ENCODE peak calls at places on chromosomes 4 and X, in nine cellular contexts. N is hypothalamus; D is stimulated activated CD4-positive, alpha-beta T cell treated with anti-CD3 and anti-CD28 coated beads, Interleukin-15, amount 100 ng/mL, for 24 hours; Y is fibroblast of lung; I is AG09319; P is lung; X is astrocyte of the hippocampus; T is NCI-H146; A is ACHN. C is an unnamed sample.

GRCh38 chr4:7798215-7798995 is 141.3 kb downstream of the AFAP1 start:
- DNase-seq in N (no peak), D (no peak), Y (peak), I (no peak), P (no peak), X (no peak), T (no peak), A (no peak), C (no peak)

GRCh38 chrX:41912922-41913321 is 10.4 kb downstream of the CASK start:
- DNase-seq in N (no peak), D (no peak), Y (no peak), I (no peak), P (no peak), X (peak), T (no peak), A (peak), C (no peak)

GRCh38 chrX:97527725-97528124 is 644.0 kb downstream of the RPA4 start:
- DNase-seq in N (no peak), D (no peak), Y (no peak), I (no peak), P (no peak), X (no peak), T (no peak), A (no peak), C (no peak)

GRCh38 chrX:146264763-146265375 is 447.2 kb downstream of the SLITRK2 start:
- DNase-seq in N (no peak), D (no peak), Y (no peak), I (no peak), P (no peak), X (no peak), T (no peak), A (no peak), C (no peak)

GRCh38 chr4:48483777-48484493 is 792 bp downstream of the SLC10A4 start:
- DNase-seq in N (no peak), D (peak), Y (no peak), I (no peak), P (no peak), X (peak), T (no peak), A (no peak), C (no peak)

GRCh38 chr4:65416875-65417274 is 253.4 kb downstream of the EPHA5 start:
- DNase-seq in N (no peak), D (no peak), Y (no peak), I (no peak), P (no peak), X (peak), T (peak), A (no peak), C (no peak)

GRCh38 chrX:107448625-107449468 is 605 bp upstream of the FRMPD3 start:
- DNase-seq in N (peak), D (peak), Y (no peak), I (no peak), P (no peak), X (peak), T (peak), A (no peak), C (no peak)

GRCh38 chr4:87118826-87119225 is 101.6 kb downstream of the KLHL8 start:
- DNase-seq in N (no peak), D (no peak), Y (peak), I (no peak), P (no peak), X (peak), T (no peak), A (peak), C (no peak)

GRCh38 chr4:3613980-3614730 is 81.9 kb upstream of the LRPAP1 start:
- DNase-seq in N (no peak), D (no peak), Y (no peak), I (no peak), P (no peak), X (peak), T (no peak), A (no peak), C (no peak)

GRCh38 chr4:5222951-5223350 is 171.7 kb downstream of the STK32B start:
- DNase-seq in N (no peak), D (no peak), Y (no peak), I (no peak), P (no peak), X (no peak), T (no peak), A (no peak), C (no peak)

GRCh38 chr4:25792200-25792791 is 70.5 kb downstream of the SEL1L3 start:
- DNase-seq in N (no peak), D (peak), Y (no peak), I (no peak), P (peak), X (no peak), T (peak), A (peak), C (no peak)

GRCh38 chr4:4415107-4415805 is 28.4 kb downstream of the NSG1 start:
- DNase-seq in N (no peak), D (no peak), Y (no peak), I (no peak), P (no peak), X (no peak), T (no peak), A (no peak), C (no peak)

GRCh38 chrX:107123750-107124149 is 5.1 kb upstream of the RBM41 start:
- DNase-seq in N (no peak), D (no peak), Y (no peak), I (no peak), P (no peak), X (no peak), T (no peak), A (no peak), C (no peak)

GRCh38 chrX:146055733-146056132 is 238.1 kb downstream of the SLITRK2 start:
- DNase-seq in N (no peak), D (no peak), Y (no peak), I (no peak), P (no peak), X (no peak), T (no peak), A (no peak), C (no peak)

GRCh38 chrX:26192204-26192603 is at the start of gene MAGEB6:
- DNase-seq in N (no peak), D (no peak), Y (no peak), I (no peak), P (no peak), X (no peak), T (no peak), A (no peak), C (no peak)

GRCh38 chr4:102663073-102663472 is 97.7 kb downstream of the MANBA start:
- DNase-seq in N (no peak), D (no peak), Y (peak), I (no peak), P (no peak), X (peak), T (no peak), A (no peak), C (peak)

GRCh38 chr4:174358823-174359222 is 75.1 kb downstream of the CEP44 start:
- DNase-seq in N (no peak), D (no peak), Y (peak), I (no peak), P (no peak), X (peak), T (no peak), A (peak), C (peak)

GRCh38 chr4:2643555-2643954 is 107.1 kb downstream of the FAM193A start:
- DNase-seq in N (no peak), D (no peak), Y (no peak), I (no peak), P (no peak), X (no peak), T (no peak), A (no peak), C (no peak)

GRCh38 chr4:149845643-149846208 is 30.1 kb upstream of the IQCM start:
- DNase-seq in N (no peak), D (no peak), Y (no peak), I (no peak), P (no peak), X (no peak), T (no peak), A (no peak), C (no peak)

GRCh38 chrX:31483336-31483735 is 411.5 kb upstream of the FTHL17 start:
- DNase-seq in N (no peak), D (no peak), Y (peak), I (no peak), P (no peak), X (peak), T (no peak), A (no peak), C (no peak)

GRCh38 chr4:15336410-15337184 is 91.2 kb upstream of the C1QTNF7 start:
- DNase-seq in N (no peak), D (no peak), Y (peak), I (no peak), P (no peak), X (peak), T (no peak), A (no peak), C (peak)

GRCh38 chr4:102299302-102299701 is 46.0 kb downstream of the SLC39A8 start:
- DNase-seq in N (no peak), D (no peak), Y (no peak), I (no peak), P (no peak), X (no peak), T (no peak), A (no peak), C (no peak)

GRCh38 chr4:1505511-1506451 is 99.5 kb upstream of the NKX1-1 start:
- DNase-seq in N (no peak), D (no peak), Y (no peak), I (no peak), P (no peak), X (no peak), T (no peak), A (no peak), C (no peak)

GRCh38 chr4:88976514-88977035 is 80.4 kb downstream of the FAM13A start:
- DNase-seq in N (no peak), D (no peak), Y (no peak), I (no peak), P (no peak), X (no peak), T (no peak), A (no peak), C (no peak)